ENCODE peak calls at places on chromosomes 3 and 15, in five cellular contexts. K is NCI-H1436, J is mesothelial cell of epicardium, E is hypothalamus, M is hepatic stellate cell. S is an unnamed sample.

GRCh38 chr3:195180490-195181106 is 90.4 kb downstream of the XXYLT1 start:
- DNase-seq in K (no peak), J (no peak), E (no peak), M (no peak), S (no peak)

GRCh38 chr3:81910244-81910852 is 148.9 kb upstream of the GBE1 start:
- DNase-seq in K (no peak), J (no peak), E (no peak), M (peak; percentile 5), S (no peak)

GRCh38 chr3:20027136-20027535 is 13.1 kb upstream of the KAT2B start:
- DNase-seq in K (no peak), J (no peak), E (no peak), M (no peak), S (no peak)

GRCh38 chr3:53628546-53629395 is 134.4 kb downstream of the CACNA1D start:
- DNase-seq in K (no peak), J (no peak), E (no peak), M (no peak), S (peak; percentile 0)

GRCh38 chr3:196712514-196713413 is 587 bp downstream of the PIGX start:
- DNase-seq in K (peak; percentile 70), J (no peak), E (peak; percentile 36), M (peak; percentile 62), S (no peak)

GRCh38 chr3:24290596-24290995 is 204.1 kb downstream of the THRB start:
- DNase-seq in K (no peak), J (no peak), E (no peak), M (no peak), S (no peak)

GRCh38 chr3:113161661-113162060 is 49.7 kb upstream of the BOC start:
- DNase-seq in K (no peak), J (no peak), E (no peak), M (no peak), S (no peak)

GRCh38 chr3:125011941-125012340 is 43.9 kb downstream of the HEG1 start:
- DNase-seq in K (no peak), J (no peak), E (no peak), M (no peak), S (no peak)

GRCh38 chr3:189508784-189509489 is 122.3 kb upstream of the TP63 start:
- DNase-seq in K (no peak), J (no peak), E (no peak), M (no peak), S (no peak)

GRCh38 chr3:128503164-128503651 is 10.2 kb upstream of the GATA2 start:
- DNase-seq in K (no peak), J (no peak), E (no peak), M (no peak), S (no peak)

GRCh38 chr15:56042523-56042922 is 49.1 kb upstream of the NEDD4 start:
- DNase-seq in K (no peak), J (no peak), E (no peak), M (no peak), S (no peak)

GRCh38 chr3:16390581-16390980 is 122.9 kb downstream of the RFTN1 start:
- DNase-seq in K (no peak), J (no peak), E (no peak), M (no peak), S (no peak)

GRCh38 chr3:56879453-56880224 is 77.9 kb upstream of the ARHGEF3 start:
- DNase-seq in K (no peak), J (no peak), E (no peak), M (no peak), S (no peak)

GRCh38 chr15:52288051-52288942 is 7.3 kb downstream of the MYO5C start:
- DNase-seq in K (no peak), J (no peak), E (no peak), M (no peak), S (no peak)

GRCh38 chr3:30354972-30355371 is 251.4 kb upstream of the TGFBR2 start:
- DNase-seq in K (peak; percentile 76), J (no peak), E (no peak), M (no peak), S (no peak)

GRCh38 chr3:9135930-9136525 is 113.4 kb downstream of the SRGAP3 start:
- DNase-seq in K (no peak), J (peak; percentile 38), E (peak; percentile 23), M (no peak), S (no peak)

GRCh38 chr3:90091557-90091956 is 984.1 kb downstream of the EPHA3 start:
- DNase-seq in K (peak; percentile 11), J (no peak), E (peak; percentile 16), M (peak; percentile 16), S (no peak)

GRCh38 chr3:10394491-10395025 is 73.6 kb upstream of the SEC13 start:
- DNase-seq in K (no peak), J (no peak), E (no peak), M (no peak), S (no peak)

GRCh38 chr3:115832265-115832664 is 209.0 kb downstream of the GAP43 start:
- DNase-seq in K (no peak), J (no peak), E (no peak), M (no peak), S (no peak)

S was measured in GM13976.